ENCODE peak calls at places on chromosomes 3 and 15, in five cellular contexts. T, Y, P, K and N are unnamed samples.

GRCh38 chr3:116129187-116129945 is 315.9 kb downstream of the LSAMP start:
- DNase-seq in T (no peak), Y (no peak), P (no peak), K (no peak), N (no peak)

GRCh38 chr15:49255966-49256759 is 86.1 kb downstream of the GALK2 start:
- DNase-seq in T (no peak), Y (no peak), P (no peak), K (no peak), N (no peak)

GRCh38 chr15:86611392-86612040 is 531.8 kb downstream of the AGBL1 start:
- DNase-seq in T (no peak), Y (no peak), P (no peak), K (no peak), N (no peak)

GRCh38 chr3:59513570-59513969 is 463.7 kb upstream of the CFAP20DC start:
- DNase-seq in T (no peak), Y (no peak), P (no peak), K (no peak), N (no peak)

GRCh38 chr3:58151637-58152036 is 59.1 kb downstream of the DNASE1L3 start:
- DNase-seq in T (no peak), Y (no peak), P (peak; percentile 90), K (no peak), N (no peak)

GRCh38 chr15:39188930-39189329 is 391.9 kb upstream of the THBS1 start:
- DNase-seq in T (peak; percentile 53), Y (no peak), P (no peak), K (no peak), N (peak; percentile 82)

GRCh38 chr15:70212288-70212962 is 114.7 kb upstream of the TLE3 start:
- DNase-seq in T (no peak), Y (no peak), P (no peak), K (peak; percentile 71), N (no peak)

GRCh38 chr3:29144807-29145206 is 136.1 kb upstream of the RBMS3 start:
- DNase-seq in T (peak; percentile 58), Y (no peak), P (peak; percentile 56), K (no peak), N (peak; percentile 88)

GRCh38 chr15:101621961-101622360 is 30.2 kb downstream of the TM2D3 start:
- DNase-seq in T (no peak), Y (no peak), P (no peak), K (no peak), N (no peak)

GRCh38 chr3:47578691-47579632 is at the start of gene CSPG5:
- DNase-seq in T (no peak), Y (no peak), P (peak; percentile 27), K (peak; percentile 67), N (no peak)

DNA sequence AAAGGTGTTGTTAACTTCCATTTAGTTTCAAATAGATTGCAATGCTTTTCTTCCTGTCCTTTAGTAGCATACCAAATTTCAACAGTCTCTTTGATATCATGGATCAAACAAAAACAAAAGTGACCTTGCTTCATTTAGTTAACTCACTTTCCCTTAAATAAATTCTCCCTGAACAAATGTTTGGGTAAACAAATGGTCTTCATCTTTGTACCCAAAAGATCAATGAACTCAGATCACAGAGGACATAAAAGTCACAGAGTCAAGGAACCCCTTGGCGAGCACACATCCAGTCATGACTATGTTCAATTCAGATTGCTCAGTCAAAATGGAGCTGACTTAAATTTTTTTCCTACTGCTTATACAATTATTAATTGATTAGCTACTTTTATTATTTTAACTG is 20.6 kb upstream of the AQP9 start:
- DNase-seq in T (no peak), Y (no peak), P (no peak), K (no peak), N (no peak)
- TF ChIP-seq CTCF in T (no peak), Y (no peak), P (no peak), K (no peak), N (no peak)

DNA sequence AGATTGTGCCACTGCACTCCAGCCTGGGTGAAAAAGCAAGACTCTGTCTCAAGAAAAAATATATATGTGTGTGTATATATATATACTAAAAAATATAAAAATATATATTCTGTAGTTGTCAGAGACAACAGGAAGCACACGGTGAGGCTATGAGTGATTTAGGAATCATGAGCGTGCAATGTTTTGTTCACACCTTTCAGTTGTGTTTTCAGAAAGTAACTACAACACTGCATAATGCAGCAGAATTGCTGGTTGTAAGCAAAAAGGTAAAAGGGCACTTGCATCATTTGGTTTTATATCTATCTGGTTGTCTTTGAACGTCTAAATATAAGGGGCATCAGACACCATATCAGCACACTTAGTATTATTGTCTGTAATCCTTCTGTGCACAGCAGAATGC is 44.7 kb downstream of the CCR3 start:
- DNase-seq in T (no peak), Y (no peak), P (no peak), K (no peak), N (no peak)
- H3K27ac ChIP-seq in T (no peak overlapping the region), Y (no peak overlapping the region), P (no peak overlapping the region), K (no peak overlapping the region), N (no peak overlapping the region)

GRCh38 chr3:56849698-56850097 is 47.9 kb upstream of the ARHGEF3 start:
- DNase-seq in T (no peak), Y (no peak), P (no peak), K (no peak), N (no peak)
- H3K4me3 ChIP-seq in T (no peak overlapping the region), Y (no peak overlapping the region), P (no peak overlapping the region), K (no peak overlapping the region), N (no peak overlapping the region)

GRCh38 chr3:44712455-44713075 is at the start of gene ZNF502:
- DNase-seq in T (peak; percentile 85), Y (peak; percentile 63), P (peak; percentile 91), K (peak; percentile 91), N (peak; percentile 86)
- TF ChIP-seq CTCF in T (peak; percentile 35), Y (no peak), P (peak; percentile 40), K (peak; percentile 44), N (peak; percentile 65)

GRCh38 chr15:82943176-82943575 is 9.3 kb downstream of the HOMER2 start:
- DNase-seq in T (no peak), Y (no peak), P (no peak), K (no peak), N (no peak)
- H3K27ac ChIP-seq in T (no peak overlapping the region), Y (no peak overlapping the region), P (no peak overlapping the region), K (no peak overlapping the region), N (no peak overlapping the region)

GRCh38 chr3:168863561-168863960 is 767.8 kb upstream of the GOLIM4 start:
- DNase-seq in T (no peak), Y (no peak), P (no peak), K (no peak), N (no peak)

GRCh38 chr3:168860592-168860991 is 764.9 kb upstream of the GOLIM4 start:
- DNase-seq in T (no peak), Y (no peak), P (no peak), K (no peak), N (no peak)

GRCh38 chr3:168862466-168862865 is 766.7 kb upstream of the GOLIM4 start:
- DNase-seq in T (no peak), Y (no peak), P (no peak), K (no peak), N (no peak)

GRCh38 chr3:168865022-168865551 is 769.4 kb upstream of the GOLIM4 start:
- DNase-seq in T (peak; percentile 71), Y (no peak), P (no peak), K (no peak), N (peak; percentile 33)

GRCh38 chr3:168864107-168865021 is 768.6 kb upstream of the GOLIM4 start:
- DNase-seq in T (no peak), Y (no peak), P (no peak), K (no peak), N (no peak)
- H3K4me3 ChIP-seq in T (no peak overlapping the region), Y (no peak overlapping the region), P (no peak overlapping the region), K (no peak overlapping the region), N (no peak overlapping the region)

DNA sequence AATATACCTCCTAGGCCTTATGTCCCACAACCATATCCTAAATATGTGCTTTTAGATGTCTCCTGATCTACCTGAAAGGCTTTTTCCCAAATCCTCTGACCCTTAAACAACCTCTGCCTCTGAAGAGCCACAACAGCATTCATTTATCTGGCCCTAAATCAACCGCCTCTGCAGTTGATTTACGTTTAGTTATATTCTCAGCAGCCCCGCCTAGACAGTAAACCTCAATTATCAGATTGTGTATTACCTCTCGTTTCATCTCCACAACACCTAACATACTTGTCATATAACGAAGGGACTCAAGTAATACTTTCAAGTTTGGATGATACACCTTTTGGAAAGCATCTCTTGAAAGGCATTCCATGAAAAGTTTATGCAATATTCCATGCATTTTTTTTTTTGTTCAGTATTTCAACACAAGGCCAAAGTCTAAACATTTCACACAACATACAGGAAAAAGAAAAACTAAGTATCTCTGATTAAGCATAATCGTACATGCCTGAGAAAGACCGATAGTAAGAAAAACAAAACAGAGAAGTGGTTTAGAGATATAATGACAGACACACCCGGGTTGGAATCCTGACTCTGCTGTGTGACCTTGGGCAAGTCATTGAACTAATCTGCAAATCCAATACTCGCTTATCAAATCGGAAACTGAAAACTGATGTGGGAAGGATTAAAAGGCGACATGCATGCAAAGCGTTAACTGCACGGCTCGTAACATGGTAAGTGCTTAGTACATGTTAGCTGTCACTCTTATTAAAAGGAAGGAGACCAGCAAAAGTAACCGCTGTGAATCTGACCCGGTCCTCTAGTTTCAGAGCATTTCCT is 778 bp downstream of the CRBN start:
- DNase-seq in T (no peak), Y (no peak), P (no peak), K (no peak), N (no peak)
- TF ChIP-seq CTCF in T (no peak), Y (no peak), P (no peak), K (no peak), N (no peak)